ENCODE peak calls at places on chromosome 19, in nine cellular contexts. G, D, A, Q, R, W, I, C and O are unnamed samples.

GRCh38 chr19:47094557-47095517 is 18.7 kb downstream of the ZC3H4 start:
- DNase-seq in G (no peak), D (no peak), A (no peak), Q (no peak), R (no peak), W (no peak), I (peak; percentile 49), C (peak; percentile 34), O (no peak)

GRCh38 chr19:50214699-50215543 is 11.5 kb downstream of the MYH14 start:
- DNase-seq in G (peak; percentile 61), D (no peak), A (no peak), Q (no peak), R (no peak), W (no peak), I (no peak), C (no peak), O (no peak)

GRCh38 chr19:48152552-48152951 is 17.6 kb downstream of the LIG1 start:
- DNase-seq in G (peak; percentile 61), D (no peak), A (peak; percentile 33), Q (peak; percentile 62), R (peak; percentile 82), W (peak; percentile 74), I (peak; percentile 69), C (peak; percentile 87), O (peak; percentile 84)

GRCh38 chr19:53772943-53773342 is 51.2 kb downstream of the NLRP12 start:
- DNase-seq in G (peak; percentile 81), D (peak; percentile 9), A (peak; percentile 6), Q (peak; percentile 10), R (peak; percentile 79), W (no peak), I (no peak), C (peak; percentile 93), O (peak; percentile 70)

GRCh38 chr19:58559275-58560006 is 1.0 kb upstream of the UBE2M start:
- DNase-seq in G (peak; percentile 94), D (peak; percentile 76), A (peak; percentile 77), Q (peak; percentile 89), R (peak; percentile 97), W (peak; percentile 97), I (peak; percentile 96), C (peak; percentile 97), O (peak; percentile 85)

GRCh38 chr19:54343868-54344267 is 4.9 kb upstream of the LILRA4 start:
- DNase-seq in G (no peak), D (no peak), A (no peak), Q (no peak), R (no peak), W (no peak), I (no peak), C (no peak), O (no peak)

GRCh38 chr19:18879579-18880373 is 16.2 kb downstream of the CERS1 start:
- DNase-seq in G (peak; percentile 36), D (no peak), A (no peak), Q (no peak), R (peak; percentile 64), W (no peak), I (no peak), C (peak; percentile 89), O (no peak)

GRCh38 chr19:4374451-4375163 is 25.7 kb downstream of the SH3GL1 start:
- DNase-seq in G (no peak), D (peak; percentile 74), A (no peak), Q (no peak), R (peak; percentile 85), W (peak; percentile 93), I (peak; percentile 95), C (peak; percentile 76), O (peak; percentile 63)

GRCh38 chr19:2728783-2729387 is 7.7 kb upstream of the DIRAS1 start:
- DNase-seq in G (no peak), D (no peak), A (no peak), Q (no peak), R (no peak), W (no peak), I (no peak), C (no peak), O (no peak)

GRCh38 chr19:37980419-37980975 is 73.5 kb downstream of the SIPA1L3 start:
- DNase-seq in G (no peak), D (no peak), A (no peak), Q (no peak), R (no peak), W (no peak), I (no peak), C (no peak), O (no peak)

GRCh38 chr19:10219678-10220077 is 11.5 kb downstream of the S1PR2 start:
- DNase-seq in G (peak; percentile 26), D (no peak), A (peak; percentile 79), Q (no peak), R (peak; percentile 61), W (no peak), I (no peak), C (peak; percentile 83), O (peak; percentile 63)

GRCh38 chr19:2636897-2637683 is 65.4 kb downstream of the GNG7 start:
- DNase-seq in G (peak; percentile 76), D (no peak), A (no peak), Q (peak; percentile 65), R (peak; percentile 52), W (peak; percentile 75), I (peak; percentile 82), C (peak; percentile 92), O (peak; percentile 31)

GRCh38 chr19:35509018-35509652 is 4.3 kb downstream of the DMKN start:
- DNase-seq in G (peak; percentile 62), D (no peak), A (no peak), Q (peak; percentile 32), R (peak; percentile 53), W (no peak), I (no peak), C (peak; percentile 89), O (no peak)

GRCh38 chr19:49863935-49864320 is 3.4 kb downstream of the PNKP start:
- DNase-seq in G (no peak), D (no peak), A (no peak), Q (no peak), R (no peak), W (peak; percentile 64), I (peak; percentile 56), C (no peak), O (no peak)

GRCh38 chr19:18488403-18488723 is 33.5 kb downstream of the ELL start:
- DNase-seq in G (no peak), D (no peak), A (no peak), Q (no peak), R (peak; percentile 35), W (no peak), I (peak; percentile 69), C (no peak), O (no peak)

GRCh38 chr19:38199340-38199739 is 24.7 kb downstream of the DPF1 start:
- DNase-seq in G (no peak), D (no peak), A (no peak), Q (no peak), R (no peak), W (no peak), I (no peak), C (no peak), O (no peak)

GRCh38 chr19:33385956-33386355 is 12.4 kb downstream of the CEBPG start:
- DNase-seq in G (no peak), D (no peak), A (no peak), Q (no peak), R (no peak), W (no peak), I (peak; percentile 82), C (no peak), O (no peak)

DNA sequence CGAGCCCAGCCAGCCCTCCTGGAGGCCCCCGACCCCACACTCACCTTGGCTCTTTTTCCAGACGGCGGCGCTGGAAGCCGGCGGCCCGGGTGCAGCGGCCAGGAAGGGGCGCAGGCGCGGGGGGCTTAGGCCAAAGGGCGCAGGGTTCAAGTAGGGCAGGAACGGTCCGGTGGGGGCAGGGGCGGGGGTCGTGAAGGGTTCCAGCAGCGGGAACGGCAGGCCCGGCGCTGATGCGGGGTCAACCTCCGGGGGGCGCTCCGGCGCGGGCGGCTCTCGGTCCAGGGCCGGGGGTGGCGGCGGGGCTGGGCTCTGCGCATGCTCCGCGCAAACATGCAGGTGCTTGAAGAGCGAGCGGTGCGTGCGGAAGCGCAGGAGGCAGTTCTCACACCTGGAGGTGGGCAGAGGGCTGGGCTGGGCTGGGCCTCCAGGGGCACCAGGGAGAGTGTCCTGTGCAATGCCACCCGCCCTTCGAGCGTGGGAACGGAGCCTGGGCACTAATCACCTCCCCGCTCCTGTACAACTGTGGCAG is 2.3 kb downstream of the ZNF414 start:
- DNase-seq in G (no peak), D (no peak), A (no peak), Q (no peak), R (no peak), W (no peak), I (no peak), C (no peak), O (no peak)
- TF ChIP-seq CTCF in G (peak; percentile 15), D (no peak), A (no peak), Q (no peak), R (no peak), W (no peak), I (no peak), C (peak; percentile 54), O (no peak)

DNA sequence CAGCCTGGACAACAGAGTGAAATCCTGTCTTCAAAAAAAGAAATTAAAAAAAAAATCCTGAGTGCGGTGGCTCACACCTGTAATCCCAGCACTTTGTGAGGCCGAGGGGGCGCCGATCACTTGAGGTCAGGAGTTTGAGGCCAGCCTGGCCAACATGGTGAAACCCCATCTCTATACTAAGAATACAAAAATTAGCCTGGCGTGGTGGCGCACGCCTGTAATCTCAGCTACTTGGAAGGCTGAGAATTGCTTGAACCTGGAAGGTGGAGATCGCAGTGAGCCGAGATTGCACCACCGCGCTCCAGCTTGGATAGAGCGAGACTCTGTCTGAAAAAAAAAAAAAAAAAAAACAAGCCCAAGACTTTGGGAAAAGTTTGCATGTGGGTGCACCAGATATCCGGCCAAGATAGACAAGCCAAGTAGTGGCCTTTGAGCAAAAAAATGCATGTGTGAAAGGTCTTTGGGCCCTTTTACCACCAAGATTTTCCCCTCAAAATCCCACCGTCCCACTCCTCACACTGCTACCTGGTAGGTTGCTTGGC is 5.7 kb downstream of the DNAJB1 start:
- DNase-seq in G (no peak), D (no peak), A (no peak), Q (no peak), R (no peak), W (no peak), I (no peak), C (no peak), O (no peak)
- H3K27ac ChIP-seq in G (no peak overlapping the region), D (no peak overlapping the region), A (no peak overlapping the region), Q (no peak overlapping the region), R (peak overlapping the region; percentile 2), W (no peak overlapping the region), I (no peak overlapping the region), C (no peak overlapping the region), O (no peak overlapping the region)

GRCh38 chr19:6465006-6465405 is 935 bp downstream of the CRB3 start:
- DNase-seq in G (no peak), D (no peak), A (no peak), Q (no peak), R (no peak), W (no peak), I (no peak), C (peak; percentile 56), O (no peak)
- TF ChIP-seq CTCF in G (no peak), D (no peak), A (no peak), Q (no peak), R (no peak), W (no peak), I (no peak), C (no peak), O (no peak)

DNA sequence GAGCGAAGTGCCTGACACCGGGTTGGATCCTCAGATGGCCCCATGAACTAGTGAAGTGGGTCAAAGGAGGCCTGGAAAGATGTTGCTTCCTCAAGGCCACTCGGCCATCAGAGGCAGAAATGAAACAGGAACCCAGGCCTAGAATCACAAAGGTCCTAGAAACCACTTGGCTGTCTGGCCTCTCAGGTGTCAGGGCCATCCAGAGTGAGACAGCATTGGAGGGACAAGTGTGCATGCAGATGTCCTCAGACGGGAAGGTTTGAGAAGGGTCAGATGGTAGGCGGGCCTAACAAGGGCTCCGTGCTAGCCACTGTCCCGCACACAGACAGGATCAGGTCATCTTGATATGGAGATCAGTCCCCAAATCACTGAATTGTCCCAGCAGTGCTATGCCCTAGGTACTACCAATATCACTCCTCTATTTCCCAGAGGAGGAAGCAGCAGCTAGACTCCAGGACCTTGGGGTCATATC is 14.3 kb downstream of the CCDC97 start:
- DNase-seq in G (no peak), D (no peak), A (no peak), Q (no peak), R (peak; percentile 41), W (no peak), I (peak; percentile 41), C (peak; percentile 78), O (no peak)
- H3K27ac ChIP-seq in G (no peak overlapping the region), D (peak overlapping the region; percentile 99), A (peak overlapping the region; percentile 100), Q (peak overlapping the region; percentile 87), R (peak overlapping the region; percentile 81), W (peak overlapping the region; percentile 84), I (peak overlapping the region; percentile 72), C (peak overlapping the region; percentile 75), O (peak overlapping the region; percentile 98)